ENCODE peak calls at places on chromosomes 1 and 21, in ten cellular contexts. One of them, this sample, is unnamed.

GRCh38 chr1:234875328-234875952 is 253.2 kb downstream of the TOMM20 start:
- DNase-seq in activated CD8-positive, alpha-beta memory T cell treated with anti-CD3 and anti-CD28 coated beads, Interleukin-2, amount 10 ng/mL, durations not matched to agents 7 days and 5 days: no peak
- DNase-seq in colonic mucosa: no peak
- DNase-seq in effector memory CD8-positive, alpha-beta T cell: no peak
- DNase-seq in hepatocyte: no peak
- DNase-seq in NCI-H1092: no peak
- DNase-seq in Ammon's horn: no peak
- DNase-seq in OCI-LY7: no peak
- DNase-seq in adipocyte: no peak
- DNase-seq in H9: no peak
- DNase-seq in this sample: no peak

GRCh38 chr1:204278973-204279372 is 65.2 kb upstream of the GOLT1A start:
- DNase-seq in activated CD8-positive, alpha-beta memory T cell treated with anti-CD3 and anti-CD28 coated beads, Interleukin-2, amount 10 ng/mL, durations not matched to agents 7 days and 5 days: no peak
- DNase-seq in colonic mucosa: no peak
- DNase-seq in effector memory CD8-positive, alpha-beta T cell: no peak
- DNase-seq in hepatocyte: no peak
- DNase-seq in NCI-H1092: no peak
- DNase-seq in Ammon's horn: no peak
- DNase-seq in OCI-LY7: no peak
- DNase-seq in adipocyte: no peak
- DNase-seq in H9: no peak
- DNase-seq in this sample: no peak

GRCh38 chr1:32784817-32785216 is 32.3 kb downstream of the YARS1 start:
- DNase-seq in activated CD8-positive, alpha-beta memory T cell treated with anti-CD3 and anti-CD28 coated beads, Interleukin-2, amount 10 ng/mL, durations not matched to agents 7 days and 5 days: no peak
- DNase-seq in colonic mucosa: no peak
- DNase-seq in effector memory CD8-positive, alpha-beta T cell: no peak
- DNase-seq in hepatocyte: no peak
- DNase-seq in NCI-H1092: no peak
- DNase-seq in Ammon's horn: no peak
- DNase-seq in OCI-LY7: no peak
- DNase-seq in adipocyte: no peak
- DNase-seq in H9: no peak
- DNase-seq in this sample: no peak

GRCh38 chr1:81412954-81413353 is 387.8 kb upstream of the ADGRL2 start:
- DNase-seq in activated CD8-positive, alpha-beta memory T cell treated with anti-CD3 and anti-CD28 coated beads, Interleukin-2, amount 10 ng/mL, durations not matched to agents 7 days and 5 days: no peak
- DNase-seq in colonic mucosa: no peak
- DNase-seq in effector memory CD8-positive, alpha-beta T cell: no peak
- DNase-seq in hepatocyte: no peak
- DNase-seq in NCI-H1092: no peak
- DNase-seq in Ammon's horn: no peak
- DNase-seq in OCI-LY7: no peak
- DNase-seq in adipocyte: no peak
- DNase-seq in H9: no peak
- DNase-seq in this sample: no peak

GRCh38 chr1:93313026-93313425 is 32.7 kb upstream of the DR1 start:
- DNase-seq in activated CD8-positive, alpha-beta memory T cell treated with anti-CD3 and anti-CD28 coated beads, Interleukin-2, amount 10 ng/mL, durations not matched to agents 7 days and 5 days: no peak
- DNase-seq in colonic mucosa: no peak
- DNase-seq in effector memory CD8-positive, alpha-beta T cell: no peak
- DNase-seq in hepatocyte: no peak
- DNase-seq in NCI-H1092: no peak
- DNase-seq in Ammon's horn: no peak
- DNase-seq in OCI-LY7: no peak
- DNase-seq in adipocyte: no peak
- DNase-seq in H9: no peak
- DNase-seq in this sample: no peak

GRCh38 chr1:24491577-24492360 is 10.9 kb upstream of the RCAN3 start:
- DNase-seq in activated CD8-positive, alpha-beta memory T cell treated with anti-CD3 and anti-CD28 coated beads, Interleukin-2, amount 10 ng/mL, durations not matched to agents 7 days and 5 days: no peak
- DNase-seq in colonic mucosa: no peak
- DNase-seq in effector memory CD8-positive, alpha-beta T cell: no peak
- DNase-seq in hepatocyte: no peak
- DNase-seq in NCI-H1092: no peak
- DNase-seq in Ammon's horn: no peak
- DNase-seq in OCI-LY7: no peak
- DNase-seq in adipocyte: peak; percentile 31
- DNase-seq in H9: no peak
- DNase-seq in this sample: no peak

GRCh38 chr1:112298558-112298957 is 97.5 kb upstream of the CTTNBP2NL start:
- DNase-seq in activated CD8-positive, alpha-beta memory T cell treated with anti-CD3 and anti-CD28 coated beads, Interleukin-2, amount 10 ng/mL, durations not matched to agents 7 days and 5 days: peak; percentile 43
- DNase-seq in colonic mucosa: peak; percentile 58
- DNase-seq in effector memory CD8-positive, alpha-beta T cell: peak; percentile 22
- DNase-seq in hepatocyte: peak; percentile 54
- DNase-seq in NCI-H1092: no peak
- DNase-seq in Ammon's horn: no peak
- DNase-seq in OCI-LY7: peak; percentile 29
- DNase-seq in adipocyte: peak; percentile 55
- DNase-seq in H9: peak; percentile 71
- DNase-seq in this sample: peak; percentile 25

GRCh38 chr1:160219062-160219929 is 14.1 kb downstream of the PEA15 start:
- DNase-seq in activated CD8-positive, alpha-beta memory T cell treated with anti-CD3 and anti-CD28 coated beads, Interleukin-2, amount 10 ng/mL, durations not matched to agents 7 days and 5 days: no peak
- DNase-seq in colonic mucosa: peak; percentile 47
- DNase-seq in effector memory CD8-positive, alpha-beta T cell: no peak
- DNase-seq in hepatocyte: peak; percentile 72
- DNase-seq in NCI-H1092: peak; percentile 5
- DNase-seq in Ammon's horn: peak; percentile 89
- DNase-seq in OCI-LY7: no peak
- DNase-seq in adipocyte: peak; percentile 84
- DNase-seq in H9: peak; percentile 67
- DNase-seq in this sample: no peak

GRCh38 chr1:67705735-67706454 is 20.9 kb downstream of the GADD45A start:
- DNase-seq in activated CD8-positive, alpha-beta memory T cell treated with anti-CD3 and anti-CD28 coated beads, Interleukin-2, amount 10 ng/mL, durations not matched to agents 7 days and 5 days: no peak
- DNase-seq in colonic mucosa: no peak
- DNase-seq in effector memory CD8-positive, alpha-beta T cell: no peak
- DNase-seq in hepatocyte: no peak
- DNase-seq in NCI-H1092: no peak
- DNase-seq in Ammon's horn: no peak
- DNase-seq in OCI-LY7: no peak
- DNase-seq in adipocyte: no peak
- DNase-seq in H9: no peak
- DNase-seq in this sample: no peak

GRCh38 chr1:181344091-181344490 is 139.2 kb upstream of the CACNA1E start:
- DNase-seq in activated CD8-positive, alpha-beta memory T cell treated with anti-CD3 and anti-CD28 coated beads, Interleukin-2, amount 10 ng/mL, durations not matched to agents 7 days and 5 days: no peak
- DNase-seq in colonic mucosa: no peak
- DNase-seq in effector memory CD8-positive, alpha-beta T cell: no peak
- DNase-seq in hepatocyte: no peak
- DNase-seq in NCI-H1092: no peak
- DNase-seq in Ammon's horn: no peak
- DNase-seq in OCI-LY7: no peak
- DNase-seq in adipocyte: no peak
- DNase-seq in H9: no peak
- DNase-seq in this sample: no peak

GRCh38 chr21:28704746-28705145 is 287.9 kb downstream of the LTN1 start:
- DNase-seq in activated CD8-positive, alpha-beta memory T cell treated with anti-CD3 and anti-CD28 coated beads, Interleukin-2, amount 10 ng/mL, durations not matched to agents 7 days and 5 days: no peak
- DNase-seq in colonic mucosa: no peak
- DNase-seq in effector memory CD8-positive, alpha-beta T cell: no peak
- DNase-seq in hepatocyte: peak; percentile 8
- DNase-seq in NCI-H1092: no peak
- DNase-seq in Ammon's horn: no peak
- DNase-seq in OCI-LY7: no peak
- DNase-seq in adipocyte: peak; percentile 14
- DNase-seq in H9: no peak
- DNase-seq in this sample: no peak

GRCh38 chr1:171739646-171740045 is 2.2 kb downstream of the VAMP4 start:
- DNase-seq in activated CD8-positive, alpha-beta memory T cell treated with anti-CD3 and anti-CD28 coated beads, Interleukin-2, amount 10 ng/mL, durations not matched to agents 7 days and 5 days: no peak
- DNase-seq in colonic mucosa: no peak
- DNase-seq in effector memory CD8-positive, alpha-beta T cell: no peak
- DNase-seq in hepatocyte: no peak
- DNase-seq in NCI-H1092: no peak
- DNase-seq in Ammon's horn: no peak
- DNase-seq in OCI-LY7: no peak
- DNase-seq in adipocyte: peak; percentile 46
- DNase-seq in H9: no peak
- DNase-seq in this sample: no peak

GRCh38 chr1:55980574-55980973 is 598.8 kb downstream of the PLPP3 start:
- DNase-seq in activated CD8-positive, alpha-beta memory T cell treated with anti-CD3 and anti-CD28 coated beads, Interleukin-2, amount 10 ng/mL, durations not matched to agents 7 days and 5 days: no peak
- DNase-seq in colonic mucosa: no peak
- DNase-seq in effector memory CD8-positive, alpha-beta T cell: no peak
- DNase-seq in hepatocyte: no peak
- DNase-seq in NCI-H1092: no peak
- DNase-seq in Ammon's horn: no peak
- DNase-seq in OCI-LY7: no peak
- DNase-seq in adipocyte: peak; percentile 71
- DNase-seq in H9: no peak
- DNase-seq in this sample: no peak

GRCh38 chr1:11571906-11572616 is 82.2 kb downstream of the FBXO2 start:
- DNase-seq in activated CD8-positive, alpha-beta memory T cell treated with anti-CD3 and anti-CD28 coated beads, Interleukin-2, amount 10 ng/mL, durations not matched to agents 7 days and 5 days: no peak
- DNase-seq in colonic mucosa: no peak
- DNase-seq in effector memory CD8-positive, alpha-beta T cell: no peak
- DNase-seq in hepatocyte: no peak
- DNase-seq in NCI-H1092: no peak
- DNase-seq in Ammon's horn: no peak
- DNase-seq in OCI-LY7: peak; percentile 40
- DNase-seq in adipocyte: no peak
- DNase-seq in H9: peak; percentile 85
- DNase-seq in this sample: peak; percentile 57

GRCh38 chr1:167502192-167502551 is 16.2 kb downstream of the CD247 start:
- DNase-seq in activated CD8-positive, alpha-beta memory T cell treated with anti-CD3 and anti-CD28 coated beads, Interleukin-2, amount 10 ng/mL, durations not matched to agents 7 days and 5 days: no peak
- DNase-seq in colonic mucosa: no peak
- DNase-seq in effector memory CD8-positive, alpha-beta T cell: no peak
- DNase-seq in hepatocyte: no peak
- DNase-seq in NCI-H1092: no peak
- DNase-seq in Ammon's horn: no peak
- DNase-seq in OCI-LY7: no peak
- DNase-seq in adipocyte: no peak
- DNase-seq in H9: no peak
- DNase-seq in this sample: no peak

GRCh38 chr1:18157968-18158367 is 50.4 kb downstream of the IGSF21 start:
- DNase-seq in activated CD8-positive, alpha-beta memory T cell treated with anti-CD3 and anti-CD28 coated beads, Interleukin-2, amount 10 ng/mL, durations not matched to agents 7 days and 5 days: no peak
- DNase-seq in colonic mucosa: no peak
- DNase-seq in effector memory CD8-positive, alpha-beta T cell: no peak
- DNase-seq in hepatocyte: no peak
- DNase-seq in NCI-H1092: no peak
- DNase-seq in Ammon's horn: no peak
- DNase-seq in OCI-LY7: no peak
- DNase-seq in adipocyte: no peak
- DNase-seq in H9: no peak
- DNase-seq in this sample: no peak

GRCh38 chr1:230825804-230826160 is 42.5 kb downstream of the C1orf198 start:
- DNase-seq in activated CD8-positive, alpha-beta memory T cell treated with anti-CD3 and anti-CD28 coated beads, Interleukin-2, amount 10 ng/mL, durations not matched to agents 7 days and 5 days: no peak
- DNase-seq in colonic mucosa: no peak
- DNase-seq in effector memory CD8-positive, alpha-beta T cell: no peak
- DNase-seq in hepatocyte: no peak
- DNase-seq in NCI-H1092: no peak
- DNase-seq in Ammon's horn: no peak
- DNase-seq in OCI-LY7: no peak
- DNase-seq in adipocyte: no peak
- DNase-seq in H9: no peak
- DNase-seq in this sample: no peak

GRCh38 chr1:186175588-186175987 is 199.5 kb downstream of the TPR start:
- DNase-seq in activated CD8-positive, alpha-beta memory T cell treated with anti-CD3 and anti-CD28 coated beads, Interleukin-2, amount 10 ng/mL, durations not matched to agents 7 days and 5 days: no peak
- DNase-seq in colonic mucosa: no peak
- DNase-seq in effector memory CD8-positive, alpha-beta T cell: no peak
- DNase-seq in hepatocyte: no peak
- DNase-seq in NCI-H1092: no peak
- DNase-seq in Ammon's horn: no peak
- DNase-seq in OCI-LY7: no peak
- DNase-seq in adipocyte: no peak
- DNase-seq in H9: no peak
- DNase-seq in this sample: no peak

GRCh38 chr1:109877320-109877771 is 33.3 kb upstream of the CSF1 start:
- DNase-seq in activated CD8-positive, alpha-beta memory T cell treated with anti-CD3 and anti-CD28 coated beads, Interleukin-2, amount 10 ng/mL, durations not matched to agents 7 days and 5 days: no peak
- DNase-seq in colonic mucosa: no peak
- DNase-seq in effector memory CD8-positive, alpha-beta T cell: no peak
- DNase-seq in hepatocyte: peak; percentile 85
- DNase-seq in NCI-H1092: no peak
- DNase-seq in Ammon's horn: peak; percentile 83
- DNase-seq in OCI-LY7: no peak
- DNase-seq in adipocyte: peak; percentile 97
- DNase-seq in H9: peak; percentile 83
- DNase-seq in this sample: no peak

GRCh38 chr1:223140551-223140950 is 2.5 kb downstream of the TLR5 start:
- DNase-seq in activated CD8-positive, alpha-beta memory T cell treated with anti-CD3 and anti-CD28 coated beads, Interleukin-2, amount 10 ng/mL, durations not matched to agents 7 days and 5 days: no peak
- DNase-seq in colonic mucosa: no peak
- DNase-seq in effector memory CD8-positive, alpha-beta T cell: no peak
- DNase-seq in hepatocyte: no peak
- DNase-seq in NCI-H1092: no peak
- DNase-seq in Ammon's horn: no peak
- DNase-seq in OCI-LY7: no peak
- DNase-seq in adipocyte: peak; percentile 27
- DNase-seq in H9: no peak
- DNase-seq in this sample: no peak

GRCh38 chr1:102550729-102551384 is 554.1 kb upstream of the OLFM3 start:
- DNase-seq in activated CD8-positive, alpha-beta memory T cell treated with anti-CD3 and anti-CD28 coated beads, Interleukin-2, amount 10 ng/mL, durations not matched to agents 7 days and 5 days: no peak
- DNase-seq in colonic mucosa: no peak
- DNase-seq in effector memory CD8-positive, alpha-beta T cell: no peak
- DNase-seq in hepatocyte: peak; percentile 20
- DNase-seq in NCI-H1092: no peak
- DNase-seq in Ammon's horn: no peak
- DNase-seq in OCI-LY7: peak; percentile 46
- DNase-seq in adipocyte: peak; percentile 58
- DNase-seq in H9: peak; percentile 90
- DNase-seq in this sample: peak; percentile 9

GRCh38 chr1:230084408-230085177 is 17.6 kb downstream of the GALNT2 start:
- DNase-seq in activated CD8-positive, alpha-beta memory T cell treated with anti-CD3 and anti-CD28 coated beads, Interleukin-2, amount 10 ng/mL, durations not matched to agents 7 days and 5 days: peak; percentile 77
- DNase-seq in colonic mucosa: no peak
- DNase-seq in effector memory CD8-positive, alpha-beta T cell: no peak
- DNase-seq in hepatocyte: peak; percentile 71
- DNase-seq in NCI-H1092: no peak
- DNase-seq in Ammon's horn: peak; percentile 68
- DNase-seq in OCI-LY7: no peak
- DNase-seq in adipocyte: peak; percentile 97
- DNase-seq in H9: no peak
- DNase-seq in this sample: peak; percentile 70

GRCh38 chr1:39895096-39895495 is 6.6 kb downstream of the MYCL start:
- DNase-seq in activated CD8-positive, alpha-beta memory T cell treated with anti-CD3 and anti-CD28 coated beads, Interleukin-2, amount 10 ng/mL, durations not matched to agents 7 days and 5 days: no peak
- DNase-seq in colonic mucosa: no peak
- DNase-seq in effector memory CD8-positive, alpha-beta T cell: no peak
- DNase-seq in hepatocyte: no peak
- DNase-seq in NCI-H1092: no peak
- DNase-seq in Ammon's horn: no peak
- DNase-seq in OCI-LY7: no peak
- DNase-seq in adipocyte: no peak
- DNase-seq in H9: no peak
- DNase-seq in this sample: no peak

GRCh38 chr1:246647113-246647512 is 77.1 kb upstream of the SCCPDH start:
- DNase-seq in activated CD8-positive, alpha-beta memory T cell treated with anti-CD3 and anti-CD28 coated beads, Interleukin-2, amount 10 ng/mL, durations not matched to agents 7 days and 5 days: no peak
- DNase-seq in colonic mucosa: peak; percentile 46
- DNase-seq in effector memory CD8-positive, alpha-beta T cell: no peak
- DNase-seq in hepatocyte: peak; percentile 62
- DNase-seq in NCI-H1092: no peak
- DNase-seq in Ammon's horn: peak; percentile 81
- DNase-seq in OCI-LY7: no peak
- DNase-seq in adipocyte: peak; percentile 63
- DNase-seq in H9: peak; percentile 89
- DNase-seq in this sample: no peak

GRCh38 chr1:36157115-36157903 is 1.3 kb downstream of the MAP7D1 start:
- DNase-seq in activated CD8-positive, alpha-beta memory T cell treated with anti-CD3 and anti-CD28 coated beads, Interleukin-2, amount 10 ng/mL, durations not matched to agents 7 days and 5 days: no peak
- DNase-seq in colonic mucosa: no peak
- DNase-seq in effector memory CD8-positive, alpha-beta T cell: no peak
- DNase-seq in hepatocyte: no peak
- DNase-seq in NCI-H1092: no peak
- DNase-seq in Ammon's horn: no peak
- DNase-seq in OCI-LY7: no peak
- DNase-seq in adipocyte: peak; percentile 56
- DNase-seq in H9: no peak
- DNase-seq in this sample: no peak

GRCh38 chr1:185442065-185442464 is 125.0 kb upstream of the IVNS1ABP start:
- DNase-seq in activated CD8-positive, alpha-beta memory T cell treated with anti-CD3 and anti-CD28 coated beads, Interleukin-2, amount 10 ng/mL, durations not matched to agents 7 days and 5 days: no peak
- DNase-seq in colonic mucosa: no peak
- DNase-seq in effector memory CD8-positive, alpha-beta T cell: no peak
- DNase-seq in hepatocyte: no peak
- DNase-seq in NCI-H1092: no peak
- DNase-seq in Ammon's horn: no peak
- DNase-seq in OCI-LY7: no peak
- DNase-seq in adipocyte: peak; percentile 68
- DNase-seq in H9: no peak
- DNase-seq in this sample: no peak

GRCh38 chr1:210467440-210468040 is 138.8 kb downstream of the HHAT start:
- DNase-seq in activated CD8-positive, alpha-beta memory T cell treated with anti-CD3 and anti-CD28 coated beads, Interleukin-2, amount 10 ng/mL, durations not matched to agents 7 days and 5 days: no peak
- DNase-seq in colonic mucosa: no peak
- DNase-seq in effector memory CD8-positive, alpha-beta T cell: no peak
- DNase-seq in hepatocyte: no peak
- DNase-seq in NCI-H1092: no peak
- DNase-seq in Ammon's horn: no peak
- DNase-seq in OCI-LY7: no peak
- DNase-seq in adipocyte: peak; percentile 81
- DNase-seq in H9: no peak
- DNase-seq in this sample: no peak

GRCh38 chr1:203536575-203536974 is 42.6 kb downstream of the OPTC start:
- DNase-seq in activated CD8-positive, alpha-beta memory T cell treated with anti-CD3 and anti-CD28 coated beads, Interleukin-2, amount 10 ng/mL, durations not matched to agents 7 days and 5 days: no peak
- DNase-seq in colonic mucosa: no peak
- DNase-seq in effector memory CD8-positive, alpha-beta T cell: no peak
- DNase-seq in hepatocyte: no peak
- DNase-seq in NCI-H1092: no peak
- DNase-seq in Ammon's horn: no peak
- DNase-seq in OCI-LY7: no peak
- DNase-seq in adipocyte: no peak
- DNase-seq in H9: no peak
- DNase-seq in this sample: no peak

This sample was measured in MM.1S.